ENCODE peak calls at places on chromosomes 12 and 14, in five cellular contexts. One of them, this sample, is unnamed.

GRCh38 chr14:37034410-37035285 is 137.8 kb downstream of the SLC25A21 start:
- DNase-seq in thoracic aorta: no peak
- DNase-seq in breast epithelium: no peak
- DNase-seq in colonic mucosa: no peak
- DNase-seq in A549: no peak
- DNase-seq in this sample: no peak

GRCh38 chr12:29944269-29945000 is 160.7 kb upstream of the TMTC1 start:
- DNase-seq in thoracic aorta: no peak
- DNase-seq in A549: no peak
- DNase-seq in breast epithelium: no peak
- DNase-seq in colonic mucosa: no peak
- DNase-seq in this sample: no peak

GRCh38 chr14:60724080-60724618 is at the start of gene SIX4:
- DNase-seq in thoracic aorta: peak
- DNase-seq in A549: peak
- DNase-seq in breast epithelium: peak
- DNase-seq in colonic mucosa: peak
- DNase-seq in this sample: peak

GRCh38 chr14:51240804-51241380 is 845 bp downstream of the TMX1 start:
- DNase-seq in breast epithelium: no peak
- DNase-seq in A549: no peak
- DNase-seq in colonic mucosa: no peak
- DNase-seq in thoracic aorta: no peak
- DNase-seq in this sample: no peak

GRCh38 chr12:12714276-12715001 is 2.7 kb upstream of the CDKN1B start:
- DNase-seq in colonic mucosa: peak
- DNase-seq in thoracic aorta: no peak
- DNase-seq in breast epithelium: no peak
- DNase-seq in A549: no peak
- DNase-seq in this sample: no peak

GRCh38 chr12:109605599-109606228 is 32.1 kb downstream of the MVK start:
- DNase-seq in breast epithelium: no peak
- DNase-seq in A549: no peak
- DNase-seq in thoracic aorta: no peak
- DNase-seq in colonic mucosa: no peak
- DNase-seq in this sample: no peak

GRCh38 chr12:2111816-2112215 is 59.0 kb downstream of the CACNA1C start:
- DNase-seq in A549: no peak
- DNase-seq in colonic mucosa: no peak
- DNase-seq in thoracic aorta: no peak
- DNase-seq in breast epithelium: no peak
- DNase-seq in this sample: no peak

GRCh38 chr12:12788675-12789368 is 3.4 kb downstream of the APOLD1 start:
- DNase-seq in thoracic aorta: no peak
- DNase-seq in breast epithelium: peak
- DNase-seq in colonic mucosa: peak
- DNase-seq in A549: peak
- DNase-seq in this sample: peak

GRCh38 chr14:95265106-95266094 is 54.3 kb downstream of the CLMN start:
- DNase-seq in breast epithelium: no peak
- DNase-seq in colonic mucosa: peak
- DNase-seq in A549: peak
- DNase-seq in thoracic aorta: peak
- DNase-seq in this sample: peak

GRCh38 chr12:121709478-121709890 is 3.1 kb upstream of the TMEM120B start:
- DNase-seq in A549: no peak
- DNase-seq in colonic mucosa: no peak
- DNase-seq in thoracic aorta: no peak
- DNase-seq in breast epithelium: no peak
- DNase-seq in this sample: no peak

GRCh38 chr12:97568336-97569180 is 106.0 kb downstream of the RMST start:
- DNase-seq in thoracic aorta: no peak
- DNase-seq in breast epithelium: no peak
- DNase-seq in colonic mucosa: peak
- DNase-seq in A549: peak
- DNase-seq in this sample: no peak

GRCh38 chr12:18567787-18568186 is 170.0 kb downstream of the PLCZ1 start:
- DNase-seq in A549: no peak
- DNase-seq in breast epithelium: no peak
- DNase-seq in colonic mucosa: no peak
- DNase-seq in thoracic aorta: no peak
- DNase-seq in this sample: no peak

GRCh38 chr12:109624467-109624866 is 50.9 kb downstream of the MVK start:
- DNase-seq in thoracic aorta: no peak
- DNase-seq in breast epithelium: no peak
- DNase-seq in A549: no peak
- DNase-seq in colonic mucosa: no peak
- DNase-seq in this sample: no peak

GRCh38 chr12:69007166-69007857 is 74.3 kb upstream of the CPM start:
- DNase-seq in A549: no peak
- DNase-seq in colonic mucosa: peak
- DNase-seq in thoracic aorta: no peak
- DNase-seq in breast epithelium: no peak
- DNase-seq in this sample: peak
- H3K4me3 ChIP-seq in A549: no peak
- H3K4me3 ChIP-seq in colonic mucosa: no peak
- H3K4me3 ChIP-seq in thoracic aorta: peak
- H3K4me3 ChIP-seq in breast epithelium: no peak
- H3K4me3 ChIP-seq in this sample: peak

GRCh38 chr12:56839489-56840442 is 76.6 kb downstream of the HSD17B6 start:
- DNase-seq in A549: peak
- DNase-seq in breast epithelium: no peak
- DNase-seq in thoracic aorta: no peak
- DNase-seq in colonic mucosa: peak
- DNase-seq in this sample: peak
- TF ChIP-seq CTCF in A549: peak
- TF ChIP-seq CTCF in breast epithelium: peak
- TF ChIP-seq CTCF in thoracic aorta: no peak
- TF ChIP-seq CTCF in colonic mucosa: peak
- TF ChIP-seq CTCF in this sample: peak

GRCh38 chr12:116860281-116860680 is 21.0 kb downstream of the HRK start:
- DNase-seq in thoracic aorta: no peak
- DNase-seq in colonic mucosa: no peak
- DNase-seq in breast epithelium: no peak
- DNase-seq in A549: no peak
- DNase-seq in this sample: no peak
- H3K4me3 ChIP-seq in thoracic aorta: peak
- H3K4me3 ChIP-seq in colonic mucosa: no peak
- H3K4me3 ChIP-seq in breast epithelium: no peak
- H3K4me3 ChIP-seq in A549: no peak
- H3K4me3 ChIP-seq in this sample: no peak

DNA sequence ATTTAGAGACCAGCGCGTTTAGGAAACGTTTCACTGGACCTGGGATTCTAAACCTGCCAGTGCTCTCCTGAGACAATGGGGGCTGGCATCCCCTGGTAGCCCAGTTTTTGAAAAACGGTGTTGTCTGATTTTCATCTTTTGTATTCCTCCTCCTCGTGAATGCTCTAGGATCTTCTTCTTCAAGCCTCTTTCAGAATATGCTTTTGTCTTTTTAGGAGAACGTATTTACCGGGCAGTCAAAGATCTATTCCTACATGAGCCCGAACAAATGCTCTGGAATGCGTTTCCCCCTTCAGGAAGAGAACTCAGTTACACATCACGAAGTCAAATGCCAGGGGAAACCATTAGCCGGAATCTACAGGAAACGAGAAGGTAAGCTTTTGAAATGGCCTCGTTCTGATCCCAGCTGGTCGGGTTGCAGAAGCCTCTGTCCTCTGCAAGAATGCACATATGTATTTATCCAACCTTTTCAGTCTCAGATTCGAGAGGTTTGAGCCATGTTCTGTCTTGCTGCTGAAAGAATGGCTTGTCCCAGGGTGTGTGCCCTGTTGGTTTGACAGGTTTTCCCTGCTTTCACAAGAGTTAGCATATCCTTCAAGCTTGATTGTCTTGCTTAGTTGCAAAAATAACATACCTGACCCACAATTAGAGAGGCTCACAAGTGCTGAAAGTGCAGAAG is 6.6 kb downstream of the KMT5A start:
- DNase-seq in thoracic aorta: no peak
- DNase-seq in A549: no peak
- DNase-seq in breast epithelium: no peak
- DNase-seq in colonic mucosa: no peak
- DNase-seq in this sample: no peak
- TF ChIP-seq CTCF in thoracic aorta: no peak
- TF ChIP-seq CTCF in A549: no peak
- TF ChIP-seq CTCF in breast epithelium: no peak
- TF ChIP-seq CTCF in colonic mucosa: no peak
- TF ChIP-seq CTCF in this sample: no peak

GRCh38 chr14:105474478-105475268 is at the start of gene CRIP2:
- DNase-seq in thoracic aorta: no peak
- DNase-seq in colonic mucosa: no peak
- DNase-seq in A549: peak
- DNase-seq in breast epithelium: no peak
- DNase-seq in this sample: no peak

GRCh38 chr14:105475269-105475915 is 771 bp downstream of the CRIP2 start:
- DNase-seq in thoracic aorta: no peak
- DNase-seq in A549: no peak
- DNase-seq in colonic mucosa: no peak
- DNase-seq in breast epithelium: no peak
- DNase-seq in this sample: no peak

GRCh38 chr14:105472496-105472991 is 2.1 kb upstream of the CRIP2 start:
- DNase-seq in A549: no peak
- DNase-seq in breast epithelium: no peak
- DNase-seq in thoracic aorta: no peak
- DNase-seq in colonic mucosa: no peak
- DNase-seq in this sample: no peak

GRCh38 chr14:105473033-105473676 is 1.5 kb upstream of the CRIP2 start:
- DNase-seq in thoracic aorta: no peak
- DNase-seq in breast epithelium: no peak
- DNase-seq in colonic mucosa: no peak
- DNase-seq in A549: no peak
- DNase-seq in this sample: no peak

GRCh38 chr14:105473677-105474477 is 744 bp upstream of the CRIP2 start:
- DNase-seq in thoracic aorta: peak
- DNase-seq in colonic mucosa: peak
- DNase-seq in breast epithelium: peak
- DNase-seq in A549: peak
- DNase-seq in this sample: peak
- H3K4me3 ChIP-seq in thoracic aorta: peak
- H3K4me3 ChIP-seq in colonic mucosa: peak
- H3K4me3 ChIP-seq in breast epithelium: peak
- H3K4me3 ChIP-seq in A549: peak
- H3K4me3 ChIP-seq in this sample: peak

DNA sequence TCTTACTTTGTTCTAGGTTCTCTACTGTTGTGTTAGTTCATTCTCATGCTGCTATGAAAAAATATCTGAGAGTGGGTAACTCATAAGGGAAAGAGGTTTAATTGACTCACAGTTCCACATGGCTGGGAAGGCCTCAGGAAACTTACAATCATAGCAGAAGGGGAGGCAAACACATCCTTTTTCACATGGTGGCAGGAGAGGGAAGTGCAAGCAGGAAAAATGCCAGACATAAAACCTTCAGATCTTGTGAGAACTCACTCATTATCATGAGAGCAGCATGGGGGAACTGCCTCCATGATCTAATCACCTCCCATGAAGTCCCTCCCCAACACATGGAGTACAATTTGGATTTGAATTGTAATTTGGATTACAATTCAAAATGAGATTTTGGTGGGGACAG is 69.6 kb downstream of the MGST1 start:
- DNase-seq in thoracic aorta: no peak
- DNase-seq in A549: no peak
- DNase-seq in colonic mucosa: no peak
- DNase-seq in breast epithelium: no peak
- DNase-seq in this sample: no peak
- TF ChIP-seq CTCF in thoracic aorta: no peak
- TF ChIP-seq CTCF in A549: no peak
- TF ChIP-seq CTCF in colonic mucosa: no peak
- TF ChIP-seq CTCF in breast epithelium: no peak
- TF ChIP-seq CTCF in this sample: no peak

GRCh38 chr12:9118161-9118560 is 2.4 kb upstream of the A2M start:
- DNase-seq in colonic mucosa: no peak
- DNase-seq in breast epithelium: no peak
- DNase-seq in thoracic aorta: no peak
- DNase-seq in A549: no peak
- DNase-seq in this sample: peak
- H3K4me3 ChIP-seq in colonic mucosa: no peak
- H3K4me3 ChIP-seq in breast epithelium: no peak
- H3K4me3 ChIP-seq in thoracic aorta: peak
- H3K4me3 ChIP-seq in A549: no peak
- H3K4me3 ChIP-seq in this sample: no peak

DNA sequence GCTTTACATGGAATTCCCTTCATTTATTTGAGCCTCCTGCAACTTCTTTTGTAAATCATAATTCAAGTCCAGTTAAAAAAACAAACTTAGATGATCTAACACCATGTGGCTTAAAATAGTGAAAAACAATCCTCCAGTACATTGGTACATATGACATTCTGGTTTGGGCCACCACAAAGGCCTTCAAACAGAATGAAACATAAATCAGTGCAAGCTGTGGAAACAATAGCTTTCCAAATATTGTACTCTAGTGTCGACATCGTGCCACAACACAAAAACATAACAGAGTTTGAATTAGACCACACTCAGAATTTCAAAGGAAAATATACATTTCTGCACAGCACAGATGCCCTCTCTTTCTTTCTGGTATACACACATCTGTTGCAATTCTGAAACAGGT is 751.3 kb downstream of the SLC6A15 start:
- DNase-seq in A549: no peak
- DNase-seq in breast epithelium: no peak
- DNase-seq in colonic mucosa: no peak
- DNase-seq in thoracic aorta: no peak
- DNase-seq in this sample: no peak
- TF ChIP-seq CTCF in A549: no peak
- TF ChIP-seq CTCF in breast epithelium: no peak
- TF ChIP-seq CTCF in colonic mucosa: no peak
- TF ChIP-seq CTCF in thoracic aorta: no peak
- TF ChIP-seq CTCF in this sample: no peak